ENCODE peak calls at places on chromosome 2, in six cellular contexts. Z, C, X, O, Y and P are unnamed samples.

GRCh38 chr2:8643996-8644356 is 37.9 kb upstream of the ID2 start:
- DNase-seq in Z (no peak), C (no peak), X (no peak), O (no peak), Y (no peak), P (no peak)

GRCh38 chr2:157194844-157195243 is 62.7 kb upstream of the GALNT5 start:
- DNase-seq in Z (no peak), C (no peak), X (no peak), O (no peak), Y (no peak), P (no peak)

GRCh38 chr2:3553946-3554345 is 4.2 kb downstream of the RNASEH1 start:
- DNase-seq in Z (no peak), C (no peak), X (no peak), O (no peak), Y (no peak), P (no peak)

GRCh38 chr2:55887906-55888625 is 35.5 kb downstream of the EFEMP1 start:
- DNase-seq in Z (no peak), C (no peak), X (no peak), O (no peak), Y (no peak), P (no peak)

GRCh38 chr2:164213916-164214315 is 407.4 kb downstream of the GRB14 start:
- DNase-seq in Z (no peak), C (no peak), X (no peak), O (no peak), Y (no peak), P (no peak)

GRCh38 chr2:201964631-201965206 is 68.9 kb upstream of the FZD7 start:
- DNase-seq in Z (no peak), C (peak), X (peak), O (no peak), Y (no peak), P (no peak)

GRCh38 chr2:127623388-127624320 is 22.3 kb upstream of the GPR17 start:
- DNase-seq in Z (peak), C (no peak), X (no peak), O (peak), Y (no peak), P (no peak)

GRCh38 chr2:153871231-153872221 is at the start of gene GALNT13:
- DNase-seq in Z (peak), C (peak), X (peak), O (no peak), Y (no peak), P (peak)

GRCh38 chr2:113149553-113150257 is 22.3 kb downstream of the IL1RN start:
- DNase-seq in Z (no peak), C (no peak), X (no peak), O (no peak), Y (no peak), P (no peak)

GRCh38 chr2:46031124-46031523 is 266.1 kb upstream of the EPAS1 start:
- DNase-seq in Z (no peak), C (no peak), X (no peak), O (no peak), Y (no peak), P (no peak)

GRCh38 chr2:105127288-105127915 is 89.5 kb downstream of the MRPS9 start:
- DNase-seq in Z (no peak), C (no peak), X (no peak), O (no peak), Y (no peak), P (no peak)

GRCh38 chr2:102070058-102070642 is 72.4 kb upstream of the IL1R1 start:
- DNase-seq in Z (peak), C (no peak), X (no peak), O (no peak), Y (no peak), P (peak)

GRCh38 chr2:151849413-151850010 is 21.3 kb upstream of the ARL5A start:
- DNase-seq in Z (no peak), C (no peak), X (no peak), O (no peak), Y (no peak), P (peak)

GRCh38 chr2:6885968-6886367 is 8.4 kb downstream of the RSAD2 start:
- DNase-seq in Z (no peak), C (no peak), X (no peak), O (no peak), Y (no peak), P (no peak)

GRCh38 chr2:187544371-187545080 is 9.7 kb downstream of the TFPI start:
- DNase-seq in Z (no peak), C (no peak), X (no peak), O (no peak), Y (no peak), P (no peak)

GRCh38 chr2:72921866-72922265 is 4.5 kb downstream of the EMX1 start:
- DNase-seq in Z (no peak), C (no peak), X (no peak), O (peak), Y (no peak), P (no peak)